ENCODE peak calls at places on chromosomes 12 and 14, in four cellular contexts. Q is activated naive CD4-positive, alpha-beta T cell treated with Interleukin-2 at 50 U/mL for 16 hours; K is epithelial cell of esophagus; X is GM23248. A is an unnamed sample.

GRCh38 chr12:40788276-40788675 is 96.0 kb downstream of the CNTN1 start:
- DNase-seq in Q (no peak), K (no peak), X (no peak), A (no peak)

GRCh38 chr14:38212996-38213395 is 5.3 kb downstream of the SSTR1 start:
- DNase-seq in Q (no peak), K (no peak), X (no peak), A (no peak)

GRCh38 chr14:22820731-22821130 is 5.5 kb upstream of the SLC7A7 start:
- DNase-seq in Q (no peak), K (peak), X (peak), A (no peak)

GRCh38 chr12:111105294-111105693 is 184.9 kb upstream of the MYL2 start:
- DNase-seq in Q (no peak), K (no peak), X (no peak), A (no peak)

GRCh38 chr12:78390920-78391319 is 473.7 kb upstream of the SYT1 start:
- DNase-seq in Q (no peak), K (no peak), X (no peak), A (no peak)

GRCh38 chr12:1350055-1350933 is 244.1 kb downstream of the FBXL14 start:
- DNase-seq in Q (no peak), K (peak), X (peak), A (no peak)

GRCh38 chr12:6962285-6963015 is 8.0 kb downstream of the PHB2 start:
- DNase-seq in Q (no peak), K (no peak), X (no peak), A (peak)

GRCh38 chr12:105464426-105464825 is 133.9 kb downstream of the C12orf75 start:
- DNase-seq in Q (no peak), K (no peak), X (no peak), A (no peak)

GRCh38 chr12:5624873-5625272 is 193.0 kb downstream of the NTF3 start:
- DNase-seq in Q (no peak), K (no peak), X (no peak), A (no peak)

GRCh38 chr12:23548742-23549141 is 400.7 kb downstream of the SOX5 start:
- DNase-seq in Q (no peak), K (no peak), X (no peak), A (no peak)

GRCh38 chr14:105326891-105327694 is 12.5 kb downstream of the PACS2 start:
- DNase-seq in Q (no peak), K (no peak), X (no peak), A (peak)

GRCh38 chr14:86035882-86036281 is 505.9 kb downstream of the FLRT2 start:
- DNase-seq in Q (no peak), K (peak), X (peak), A (no peak)

GRCh38 chr14:52351561-52352491 is 37.7 kb downstream of the PTGER2 start:
- DNase-seq in Q (peak), K (no peak), X (peak), A (no peak)

GRCh38 chr14:67645414-67645813 is 25.7 kb downstream of the ARG2 start:
- DNase-seq in Q (no peak), K (no peak), X (no peak), A (no peak)

GRCh38 chr12:45498645-45499044 is 230.9 kb upstream of the ARID2 start:
- DNase-seq in Q (no peak), K (no peak), X (no peak), A (no peak)

GRCh38 chr12:110778801-110779577 is 36.3 kb upstream of the PPP1CC start:
- DNase-seq in Q (no peak), K (no peak), X (no peak), A (no peak)

GRCh38 chr12:92468358-92469020 is 234.3 kb upstream of the PLEKHG7 start:
- DNase-seq in Q (no peak), K (no peak), X (no peak), A (no peak)